ENCODE peak calls at places on chromosomes 5 and 9, in four cellular contexts. D is GM12878, U is IMR-90, S is A549. F is an unnamed sample.
A peak's percentile ranks its signal among the peaks of the same experiment; 100 is the strongest.

GRCh38 chr9:127130661-127131538 is 8.5 kb upstream of the ANGPTL2 start:
- DNase-seq in D (no peak), U (peak; percentile 97), S (no peak), F (no peak)

GRCh38 chr9:131744171-131744714 is 4.4 kb upstream of the RAPGEF1 start:
- DNase-seq in D (no peak), U (peak; percentile 37), S (no peak), F (no peak)

GRCh38 chr5:55923177-55923872 is 71.4 kb downstream of the IL6ST start:
- DNase-seq in D (no peak), U (no peak), S (no peak), F (no peak)

GRCh38 chr5:14143843-14144585 is 872 bp downstream of the TRIO start:
- DNase-seq in D (no peak), U (no peak), S (no peak), F (peak; percentile 30)

GRCh38 chr9:99274016-99274415 is 51.9 kb downstream of the SEC61B start:
- DNase-seq in D (no peak), U (no peak), S (no peak), F (no peak)

GRCh38 chr9:130535818-130536521 is 43.4 kb upstream of the FUBP3 start:
- DNase-seq in D (no peak), U (peak; percentile 60), S (no peak), F (peak; percentile 82)

GRCh38 chr9:119375892-119376291 is 6.7 kb upstream of the BRINP1 start:
- DNase-seq in D (no peak), U (no peak), S (peak; percentile 51), F (peak; percentile 10)

GRCh38 chr9:34458967-34459355 is 356 bp downstream of the DNAI1 start:
- DNase-seq in D (no peak), U (no peak), S (no peak), F (no peak)

GRCh38 chr9:99023229-99023628 is 79.5 kb downstream of the COL15A1 start:
- DNase-seq in D (no peak), U (no peak), S (no peak), F (no peak)

GRCh38 chr9:134332841-134333233 is 6.6 kb downstream of the RXRA start:
- DNase-seq in D (no peak), U (no peak), S (no peak), F (no peak)

GRCh38 chr9:131096490-131097258 is at the start of gene AIF1L:
- DNase-seq in D (no peak), U (no peak), S (no peak), F (peak; percentile 99)

GRCh38 chr9:77420641-77421040 is 227.5 kb downstream of the GNA14 start:
- DNase-seq in D (no peak), U (no peak), S (no peak), F (no peak)

GRCh38 chr5:74865293-74865798 is 841 bp downstream of the FAM169A start:
- DNase-seq in D (no peak), U (no peak), S (no peak), F (no peak)

GRCh38 chr9:93027750-93028149 is 30.8 kb upstream of the SUSD3 start:
- DNase-seq in D (no peak), U (no peak), S (no peak), F (no peak)

GRCh38 chr9:130537346-130538050 is 41.9 kb upstream of the FUBP3 start:
- DNase-seq in D (no peak), U (no peak), S (no peak), F (peak; percentile 87)

GRCh38 chr5:152487130-152487529 is 82.1 kb upstream of the NMUR2 start:
- DNase-seq in D (no peak), U (no peak), S (no peak), F (no peak)

GRCh38 chr5:25064306-25064705 is 419.5 kb upstream of the CDH10 start:
- DNase-seq in D (no peak), U (no peak), S (no peak), F (no peak)

GRCh38 chr5:110251366-110251765 is 475.1 kb downstream of the TMEM232 start:
- DNase-seq in D (no peak), U (no peak), S (no peak), F (no peak)

GRCh38 chr9:128920381-128921058 is at the start of gene PHYHD1:
- DNase-seq in D (no peak), U (peak; percentile 61), S (no peak), F (no peak)

GRCh38 chr5:759111-759741 is 25.3 kb downstream of the ZDHHC11B start:
- DNase-seq in D (no peak), U (no peak), S (peak; percentile 81), F (peak; percentile 25)

GRCh38 chr9:129863059-129863690 is 27.9 kb downstream of the USP20 start:
- DNase-seq in D (no peak), U (peak; percentile 81), S (no peak), F (peak; percentile 100)

GRCh38 chr5:177085985-177086917 is at the start of gene FGFR4:
- DNase-seq in D (peak; percentile 12), U (peak; percentile 39), S (peak; percentile 85), F (peak; percentile 99)

GRCh38 chr5:16797949-16798348 is 138.1 kb downstream of the MYO10 start:
- DNase-seq in D (no peak), U (no peak), S (no peak), F (no peak)

GRCh38 chr9:19049872-19050636 is 827 bp downstream of the RRAGA start:
- DNase-seq in D (no peak), U (peak; percentile 54), S (no peak), F (peak; percentile 9)

GRCh38 chr5:168826292-168826725 is 247.1 kb upstream of the PANK3 start:
- DNase-seq in D (no peak), U (no peak), S (no peak), F (no peak)
- TF ChIP-seq CEBPB in D (no peak), U (no peak), S (no peak), F (no peak)

GRCh38 chr5:139717221-139717620 is 69.1 kb downstream of the CXXC5 start:
- DNase-seq in D (no peak), U (no peak), S (no peak), F (no peak)
- TF ChIP-seq CEBPB in D (no peak), U (no peak), S (no peak), F (no peak)

DNA sequence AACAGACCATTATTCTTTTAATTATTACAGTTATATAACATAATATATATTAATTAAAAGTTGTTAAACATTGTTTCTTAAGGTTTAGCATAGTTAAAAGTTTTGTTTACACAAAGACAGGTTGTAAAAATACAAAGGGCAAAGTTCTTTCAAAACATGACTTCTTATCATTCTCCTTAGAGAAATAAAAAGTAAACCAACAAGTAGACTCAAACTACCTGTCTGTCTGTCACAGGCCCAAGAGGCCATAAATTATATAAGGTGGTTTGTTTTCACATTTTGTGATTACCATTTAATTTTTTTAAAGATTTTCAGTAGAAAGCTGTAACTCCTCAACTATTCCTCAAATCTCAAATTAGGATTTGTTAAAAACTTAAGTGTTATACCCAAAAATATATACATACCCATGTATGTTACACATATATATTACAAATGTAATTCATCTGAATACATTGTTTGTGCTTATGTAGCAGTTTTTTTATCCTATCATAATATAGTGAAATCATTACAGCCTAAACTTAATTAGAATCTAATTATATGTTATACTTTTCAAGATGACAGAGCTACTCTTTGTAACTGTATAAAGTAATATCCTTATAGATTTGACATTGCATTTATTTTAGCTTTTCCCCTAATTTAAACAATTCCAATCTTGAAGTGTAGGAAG is 93.8 kb upstream of the GRHPR start:
- DNase-seq in D (no peak), U (no peak), S (no peak), F (no peak)
- TF ChIP-seq CEBPB in D (no peak), U (no peak), S (no peak), F (no peak)

GRCh38 chr5:77852068-77852513 is 76.0 kb upstream of the TBCA start:
- DNase-seq in D (no peak), U (no peak), S (no peak), F (no peak)

GRCh38 chr5:77853353-77853907 is 77.3 kb upstream of the TBCA start:
- DNase-seq in D (no peak), U (no peak), S (no peak), F (no peak)

GRCh38 chr5:77852514-77853352 is 76.6 kb upstream of the TBCA start:
- DNase-seq in D (peak; percentile 80), U (peak; percentile 78), S (peak; percentile 65), F (no peak)

GRCh38 chr5:77850536-77851228 is 74.5 kb upstream of the TBCA start:
- DNase-seq in D (no peak), U (no peak), S (no peak), F (no peak)

DNA sequence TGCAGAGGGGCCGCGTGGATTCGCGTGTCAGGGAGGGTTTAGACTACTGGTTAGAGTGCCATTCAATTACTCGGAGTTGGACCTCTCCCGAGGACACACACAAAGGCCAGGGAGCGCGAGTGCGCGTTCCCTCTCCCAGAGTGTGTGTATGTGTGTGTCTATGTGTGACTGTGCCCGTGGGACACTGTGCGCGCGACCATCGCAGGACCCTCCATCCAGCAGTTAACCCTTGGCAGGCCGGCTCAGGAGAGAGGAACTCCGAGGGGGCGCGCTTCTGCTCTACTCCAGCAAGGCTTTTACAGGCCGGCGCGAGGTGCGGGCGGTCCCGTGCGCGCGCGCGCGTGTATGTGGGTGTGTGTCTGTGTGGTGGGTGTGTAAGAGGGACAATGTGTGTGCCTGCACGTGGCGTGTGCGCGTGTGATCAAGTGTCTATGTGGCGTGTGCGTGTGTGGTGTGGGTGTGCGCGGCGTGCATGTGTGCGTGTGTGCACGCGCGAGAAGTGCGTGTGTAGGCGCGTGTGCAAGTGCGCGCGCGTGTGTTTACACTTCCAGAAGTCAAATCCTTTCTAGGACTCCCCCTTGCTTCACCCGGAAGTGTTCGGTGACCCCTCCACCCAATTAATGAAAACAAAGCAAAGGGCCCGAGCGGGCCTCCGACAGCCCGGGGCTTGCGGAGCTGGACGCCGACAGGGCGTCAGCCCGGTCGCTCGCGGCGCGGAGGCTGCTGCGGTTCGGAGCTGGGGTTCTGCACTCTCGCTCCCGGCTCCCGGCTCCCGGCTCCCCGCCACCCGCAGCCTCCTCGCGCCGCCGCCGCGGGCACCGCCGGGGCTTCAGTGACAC is 75.3 kb upstream of the TBCA start:
- DNase-seq in D (no peak), U (peak; percentile 14), S (no peak), F (no peak)
- TF ChIP-seq CEBPB in D (no peak), U (no peak), S (no peak), F (no peak)

GRCh38 chr9:2134391-2134790 is 119.2 kb downstream of the SMARCA2 start:
- DNase-seq in D (no peak), U (peak; percentile 45), S (no peak), F (no peak)
- TF ChIP-seq CEBPB in D (no peak), U (peak; percentile 18), S (no peak), F (no peak)

GRCh38 chr5:41754857-41755256 is 115.4 kb downstream of the OXCT1 start:
- DNase-seq in D (no peak), U (no peak), S (no peak), F (no peak)
- TF ChIP-seq CEBPB in D (no peak), U (no peak), S (no peak), F (no peak)

DNA sequence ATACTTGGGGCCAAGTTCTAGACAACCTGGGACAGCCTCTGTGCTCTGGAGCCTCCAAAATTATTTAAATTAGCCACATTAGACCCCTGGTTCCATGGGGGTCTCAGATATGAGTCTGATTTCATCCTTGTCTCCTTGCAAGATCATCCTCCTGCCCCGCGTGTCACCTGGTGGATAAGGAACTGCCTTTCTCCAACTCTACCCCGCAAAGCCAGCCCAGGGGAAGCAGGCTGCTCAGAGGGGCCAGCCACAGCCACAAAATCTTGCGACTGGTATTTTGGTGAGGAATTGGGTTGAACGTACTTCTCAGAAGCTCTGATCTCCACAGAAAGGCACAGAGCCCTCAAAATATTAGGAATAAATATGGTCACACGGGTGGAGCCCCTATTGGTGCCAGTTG is 101.2 kb downstream of the AK8 start:
- DNase-seq in D (no peak), U (no peak), S (no peak), F (no peak)
- TF ChIP-seq CEBPB in D (no peak), U (no peak), S (no peak), F (no peak)